ENCODE peak calls at places on chromosomes 7 and 10, in six cellular contexts. F is transverse colon, N is mammary epithelial cell, U is lung, Q is esophagus muscularis mucosa, P is body of pancreas. V is an unnamed sample.

GRCh38 chr10:28242560-28243204 is 60.2 kb downstream of the MPP7 start:
- DNase-seq in N (peak; percentile 56), P (no peak), Q (no peak), F (no peak), U (no peak), V (no peak)

GRCh38 chr7:154627571-154628290 is 375.2 kb downstream of the PAXIP1 start:
- DNase-seq in U (no peak), N (no peak), P (no peak), F (no peak), Q (peak; percentile 78), V (no peak)

GRCh38 chr10:79507436-79508167 is 4.7 kb upstream of the EIF5AL1 start:
- DNase-seq in Q (no peak), P (no peak), F (no peak), N (no peak), U (no peak), V (no peak)

GRCh38 chr7:153858335-153858734 is 193.9 kb upstream of the DPP6 start:
- DNase-seq in Q (no peak), F (no peak), N (no peak), P (no peak), U (no peak), V (no peak)

GRCh38 chr10:133481086-133481643 is 27.4 kb downstream of the SCART1 start:
- DNase-seq in U (no peak), F (no peak), N (no peak), Q (no peak), P (no peak), V (no peak)

GRCh38 chr10:14723052-14723689 is 51.5 kb downstream of the FAM107B start:
- DNase-seq in N (no peak), F (no peak), U (no peak), P (no peak), Q (no peak), V (no peak)

GRCh38 chr7:81111358-81111757 is 192.5 kb upstream of the SEMA3C start:
- DNase-seq in U (no peak), P (no peak), F (no peak), Q (no peak), N (peak; percentile 89), V (no peak)

GRCh38 chr7:146655928-146656797 is 539.6 kb downstream of the CNTNAP2 start:
- DNase-seq in U (no peak), F (no peak), N (no peak), Q (no peak), P (peak; percentile 59), V (no peak)

GRCh38 chr7:150981644-150982043 is 3.5 kb upstream of the KCNH2 start:
- DNase-seq in U (no peak), F (no peak), P (no peak), Q (no peak), N (no peak), V (no peak)

GRCh38 chr7:112433289-112433688 is 17.0 kb upstream of the IFRD1 start:
- DNase-seq in U (no peak), N (no peak), F (no peak), Q (no peak), P (no peak), V (no peak)

GRCh38 chr7:20191044-20191867 is 25.9 kb downstream of the MACC1 start:
- DNase-seq in U (no peak), N (no peak), P (peak; percentile 8), Q (no peak), F (no peak), V (no peak)

GRCh38 chr7:34806831-34807230 is 148.8 kb downstream of the NPSR1 start:
- DNase-seq in U (no peak), P (no peak), Q (no peak), N (no peak), F (no peak), V (no peak)

GRCh38 chr7:31633894-31634494 is 53.0 kb upstream of the PPP1R17 start:
- DNase-seq in F (peak; percentile 62), U (peak; percentile 44), N (peak; percentile 48), P (peak; percentile 82), Q (no peak), V (no peak)

GRCh38 chr7:137895301-137896201 is 48.8 kb upstream of the DGKI start:
- DNase-seq in Q (no peak), U (no peak), P (no peak), F (no peak), N (no peak), V (no peak)

GRCh38 chr10:4391683-4392082 is 434.3 kb upstream of the AKR1E2 start:
- DNase-seq in N (peak; percentile 3), Q (no peak), P (no peak), U (no peak), F (no peak), V (no peak)

GRCh38 chr7:5282464-5283316 is at the start of gene SLC29A4:
- DNase-seq in U (no peak), Q (no peak), F (peak; percentile 52), P (peak; percentile 45), N (no peak), V (peak; percentile 76)

GRCh38 chr10:132248455-132249231 is 59.1 kb downstream of the STK32C start:
- DNase-seq in U (no peak), F (peak; percentile 53), N (peak; percentile 9), P (peak; percentile 62), Q (no peak), V (peak; percentile 47)

GRCh38 chr10:114489521-114490310 is 85.4 kb upstream of the AFAP1L2 start:
- DNase-seq in N (no peak), U (no peak), P (no peak), F (no peak), Q (no peak), V (no peak)
- H3K27ac ChIP-seq in N (no peak overlapping the region), U (no peak overlapping the region), P (no peak overlapping the region), F (no peak overlapping the region), Q (no peak overlapping the region), V (no peak overlapping the region)

GRCh38 chr7:17043012-17043877 is 161.5 kb upstream of the AGR3 start:
- DNase-seq in N (peak; percentile 50), P (no peak), F (no peak), Q (no peak), U (no peak), V (no peak)
- H3K27ac ChIP-seq in N (peak overlapping the region; percentile 79), P (no peak overlapping the region), F (no peak overlapping the region), Q (no peak overlapping the region), U (no peak overlapping the region), V (no peak overlapping the region)

GRCh38 chr10:75304740-75305380 is 69.1 kb upstream of the COMTD1 start:
- DNase-seq in U (no peak), N (no peak), P (no peak), F (no peak), Q (no peak), V (no peak)

GRCh38 chr10:75302029-75302428 is 66.3 kb upstream of the COMTD1 start:
- DNase-seq in U (no peak), Q (no peak), F (no peak), N (no peak), P (no peak), V (no peak)

GRCh38 chr10:75304313-75304712 is 68.6 kb upstream of the COMTD1 start:
- DNase-seq in P (no peak), F (no peak), N (no peak), Q (no peak), U (no peak), V (no peak)

GRCh38 chr10:75305675-75306074 is 69.9 kb upstream of the COMTD1 start:
- DNase-seq in Q (no peak), P (no peak), U (no peak), N (no peak), F (no peak), V (no peak)

DNA sequence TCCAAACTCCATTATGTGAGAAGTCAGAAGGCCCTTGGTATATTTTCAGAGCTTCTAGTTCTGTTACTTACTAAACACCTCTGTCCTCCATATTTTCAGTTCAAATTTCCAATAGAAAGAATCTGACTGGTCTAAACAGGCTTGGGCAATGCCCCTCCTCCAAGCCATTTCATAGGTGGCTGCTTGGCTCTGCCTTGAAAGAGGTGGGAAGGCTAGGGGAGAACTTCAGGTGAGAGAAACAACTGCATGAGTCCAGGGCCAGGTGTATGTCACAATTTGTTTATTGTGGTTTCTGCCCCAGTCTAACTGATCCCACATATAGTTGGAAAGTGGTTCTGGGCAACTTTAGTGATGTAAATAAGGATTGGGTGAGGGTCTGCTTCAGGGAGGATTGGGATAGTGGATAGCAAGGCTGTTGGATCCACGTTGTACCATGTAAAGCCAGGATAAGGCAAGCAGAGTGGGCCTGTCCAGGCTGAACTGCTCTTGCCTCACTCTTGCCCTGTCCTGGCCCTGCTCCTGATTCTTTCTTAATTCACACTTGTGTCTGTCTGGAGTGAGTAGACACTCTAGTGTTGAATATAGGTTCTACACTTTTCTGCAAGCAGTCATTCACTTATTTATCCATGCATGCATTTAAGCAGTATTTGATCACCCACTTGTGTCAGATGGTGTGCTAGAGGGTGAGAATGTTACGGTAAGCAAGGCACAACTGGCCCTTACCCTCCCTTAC is 67.5 kb upstream of the COMTD1 start:
- DNase-seq in Q (no peak), U (no peak), P (no peak), F (no peak), N (no peak), V (no peak)
- H3K27ac ChIP-seq in Q (no peak overlapping the region), U (no peak overlapping the region), P (peak overlapping the region; percentile 52), F (no peak overlapping the region), N (no peak overlapping the region), V (no peak overlapping the region)

GRCh38 chr7:129388353-129389098 is 45.7 kb upstream of the STRIP2 start:
- DNase-seq in N (no peak), U (no peak), P (no peak), Q (no peak), F (no peak), V (no peak)
- H3K27ac ChIP-seq in N (no peak overlapping the region), U (no peak overlapping the region), P (no peak overlapping the region), Q (no peak overlapping the region), F (no peak overlapping the region), V (no peak overlapping the region)

GRCh38 chr10:19930936-19931859 is 115.0 kb downstream of the PLXDC2 start:
- DNase-seq in N (peak; percentile 89), Q (no peak), U (no peak), P (peak; percentile 22), F (peak; percentile 56), V (no peak)
- H3K27ac ChIP-seq in N (peak overlapping the region; percentile 71), Q (peak overlapping the region; percentile 69), U (peak overlapping the region; percentile 14), P (no peak overlapping the region), F (peak overlapping the region; percentile 51), V (peak overlapping the region; percentile 85)

GRCh38 chr7:123424463-123424862 is 109.9 kb downstream of the IQUB start:
- DNase-seq in Q (no peak), F (no peak), P (no peak), N (no peak), U (no peak), V (no peak)

GRCh38 chr7:123425246-123425645 is 109.1 kb downstream of the IQUB start:
- DNase-seq in Q (no peak), U (no peak), F (no peak), N (peak; percentile 62), P (no peak), V (no peak)

DNA sequence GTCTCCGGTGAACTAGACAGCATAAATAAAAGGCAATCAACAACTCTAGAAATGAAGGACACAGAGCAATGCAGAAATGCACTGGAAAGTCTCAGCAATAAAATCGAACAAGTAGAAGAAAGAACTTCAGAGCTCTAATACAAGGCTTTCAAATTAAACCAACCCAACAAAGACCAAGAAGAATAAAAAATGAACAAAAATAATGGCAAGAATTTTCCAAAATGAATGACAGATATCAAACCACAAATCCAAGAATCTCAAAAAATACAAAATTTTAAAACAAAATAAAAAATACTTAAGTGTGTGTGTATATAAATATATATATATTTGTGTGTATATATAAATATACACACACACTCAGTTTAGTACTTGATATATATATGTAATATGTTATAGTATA is 110.8 kb downstream of the IQUB start:
- DNase-seq in N (no peak), U (no peak), F (no peak), Q (no peak), P (no peak), V (no peak)
- H3K27ac ChIP-seq in N (no peak overlapping the region), U (no peak overlapping the region), F (no peak overlapping the region), Q (no peak overlapping the region), P (no peak overlapping the region), V (no peak overlapping the region)